ENCODE peak calls at places on chromosomes 5 and 9, in six cellular contexts. Z is heart left ventricle; C is activated gamma-delta T cell treated with anti-CD3 and anti-CD28 coated beads, Interleukin-2, amount 50 U/mL, for 16 hours; I is naive thymus-derived CD4-positive, alpha-beta T cell; H is stimulated activated naive CD4-positive, alpha-beta T cell; U is endothelial cell. K is an unnamed sample.
A peak's percentile ranks its signal among the peaks of the same experiment; 100 is the strongest.

GRCh38 chr9:130867556-130867955 is 29.1 kb downstream of the QRFP start:
- DNase-seq in I (no peak), U (no peak), H (no peak), Z (no peak), C (no peak), K (no peak)

GRCh38 chr5:128487041-128487440 is 51.0 kb downstream of the FBN2 start:
- DNase-seq in C (no peak), U (no peak), H (no peak), I (no peak), Z (no peak), K (no peak)

GRCh38 chr9:121945849-121946248 is 147.3 kb downstream of the TTLL11 start:
- DNase-seq in Z (no peak), U (no peak), C (no peak), I (no peak), H (no peak), K (no peak)

GRCh38 chr9:121133104-121133816 is 58.5 kb downstream of the CNTRL start:
- DNase-seq in Z (peak; percentile 21), C (peak; percentile 47), U (no peak), I (peak; percentile 79), H (peak; percentile 61), K (no peak)

GRCh38 chr5:12772276-12772675 is 868.0 kb upstream of the CTNND2 start:
- DNase-seq in I (no peak), Z (no peak), H (no peak), U (no peak), C (no peak), K (no peak)

GRCh38 chr5:172106511-172107356 is 81.3 kb downstream of the STK10 start:
- DNase-seq in U (peak; percentile 83), C (peak; percentile 57), Z (peak; percentile 62), I (peak; percentile 66), H (peak; percentile 72), K (peak; percentile 36)

GRCh38 chr5:172412724-172413260 is 41.5 kb downstream of the SH3PXD2B start:
- DNase-seq in I (no peak), U (no peak), Z (peak; percentile 87), C (no peak), H (no peak), K (no peak)

GRCh38 chr5:170848033-170848432 is 13.8 kb upstream of the RANBP17 start:
- DNase-seq in C (no peak), I (no peak), Z (no peak), H (no peak), U (no peak), K (no peak)

GRCh38 chr9:137960496-137960895 is 82.9 kb downstream of the CACNA1B start:
- DNase-seq in H (no peak), C (no peak), I (no peak), U (peak; percentile 52), Z (no peak), K (no peak)

GRCh38 chr9:95511232-95511951 is 5.4 kb downstream of the PTCH1 start:
- DNase-seq in U (no peak), Z (peak; percentile 69), I (peak; percentile 19), C (peak; percentile 28), H (peak; percentile 41), K (no peak)

GRCh38 chr9:96040591-96041461 is 165.3 kb downstream of the ERCC6L2 start:
- DNase-seq in C (no peak), U (no peak), I (no peak), H (no peak), Z (no peak), K (no peak)

GRCh38 chr5:54889826-54890225 is 95.6 kb downstream of the ESM1 start:
- DNase-seq in U (no peak), H (no peak), C (no peak), I (no peak), Z (no peak), K (no peak)

GRCh38 chr5:132907161-132907560 is 33.7 kb downstream of the LEAP2 start:
- DNase-seq in I (no peak), H (no peak), U (no peak), C (no peak), Z (no peak), K (no peak)

GRCh38 chr9:2919347-2919746 is 75.5 kb upstream of the PUM3 start:
- DNase-seq in Z (no peak), H (no peak), U (no peak), I (no peak), C (no peak), K (no peak)

GRCh38 chr5:175282611-175283225 is 161.3 kb downstream of the DRD1 start:
- DNase-seq in I (no peak), Z (no peak), U (no peak), C (no peak), H (no peak), K (peak; percentile 6)

GRCh38 chr5:153469423-153469822 is 21.0 kb upstream of the GRIA1 start:
- DNase-seq in U (no peak), H (no peak), Z (no peak), C (no peak), I (no peak), K (no peak)

GRCh38 chr5:15023846-15024245 is 152.3 kb upstream of the ANKH start:
- DNase-seq in I (no peak), U (no peak), H (no peak), C (no peak), Z (no peak), K (no peak)

GRCh38 chr9:110217656-110218099 is 9.7 kb upstream of the C9orf152 start:
- DNase-seq in Z (no peak), I (peak; percentile 23), C (no peak), U (no peak), H (no peak), K (peak; percentile 15)

GRCh38 chr5:56625577-56625976 is 189.8 kb upstream of the MAP3K1 start:
- DNase-seq in H (no peak), C (no peak), U (no peak), Z (no peak), I (no peak), K (no peak)

GRCh38 chr9:120916573-120916972 is 10.0 kb downstream of the TRAF1 start:
- DNase-seq in Z (no peak), U (no peak), H (no peak), I (no peak), C (no peak), K (peak; percentile 56)

GRCh38 chr9:32344551-32345182 is 39.8 kb upstream of the ACO1 start:
- DNase-seq in C (no peak), U (peak; percentile 6), I (no peak), H (no peak), Z (no peak), K (no peak)

GRCh38 chr5:67178085-67178484 is 18.5 kb downstream of the CD180 start:
- DNase-seq in Z (no peak), H (no peak), C (no peak), I (no peak), U (no peak), K (no peak)

GRCh38 chr5:163914911-163915310 is 409.5 kb downstream of the MAT2B start:
- DNase-seq in C (no peak), H (no peak), I (no peak), Z (peak; percentile 18), U (no peak), K (no peak)

GRCh38 chr9:137371521-137371941 is 51.4 kb downstream of the EXD3 start:
- DNase-seq in I (no peak), Z (peak; percentile 17), H (no peak), C (no peak), U (no peak), K (no peak)

K was measured in putamen.